ENCODE peak calls at places on chromosome 12, in four cellular contexts. One of them, this sample, is unnamed.
A peak's percentile ranks its signal among the peaks of the same experiment; 100 is the strongest.

GRCh38 chr12:120197542-120197887 is 3.0 kb upstream of the GCN1 start:
- DNase-seq in left ventricle myocardium inferior: no peak
- DNase-seq in pancreas: no peak
- DNase-seq in astrocyte: no peak
- DNase-seq in this sample: no peak

GRCh38 chr12:52293926-52294325 is 2.6 kb upstream of the KRT81 start:
- DNase-seq in left ventricle myocardium inferior: no peak
- DNase-seq in pancreas: peak; percentile 1
- DNase-seq in astrocyte: no peak
- DNase-seq in this sample: no peak

GRCh38 chr12:107242189-107242588 is 148.8 kb upstream of the CRY1 start:
- DNase-seq in left ventricle myocardium inferior: no peak
- DNase-seq in pancreas: no peak
- DNase-seq in astrocyte: peak; percentile 15
- DNase-seq in this sample: no peak

GRCh38 chr12:107990325-107990724 is 138.8 kb upstream of the WSCD2 start:
- DNase-seq in left ventricle myocardium inferior: peak; percentile 16
- DNase-seq in pancreas: peak; percentile 20
- DNase-seq in astrocyte: no peak
- DNase-seq in this sample: peak; percentile 61

GRCh38 chr12:120254809-120255208 is 10.7 kb downstream of the PXN start:
- DNase-seq in left ventricle myocardium inferior: no peak
- DNase-seq in pancreas: no peak
- DNase-seq in astrocyte: no peak
- DNase-seq in this sample: no peak

GRCh38 chr12:52086366-52086765 is 6.9 kb downstream of the SMIM41 start:
- DNase-seq in left ventricle myocardium inferior: no peak
- DNase-seq in pancreas: no peak
- DNase-seq in astrocyte: no peak
- DNase-seq in this sample: peak; percentile 69

GRCh38 chr12:54047964-54048303 is 5.7 kb upstream of the HOXC4 start:
- DNase-seq in left ventricle myocardium inferior: no peak
- DNase-seq in pancreas: no peak
- DNase-seq in astrocyte: no peak
- DNase-seq in this sample: no peak

GRCh38 chr12:5514545-5514944 is 82.6 kb downstream of the NTF3 start:
- DNase-seq in left ventricle myocardium inferior: no peak
- DNase-seq in pancreas: no peak
- DNase-seq in astrocyte: no peak
- DNase-seq in this sample: no peak

GRCh38 chr12:42483534-42483857 is 106.0 kb downstream of the PRICKLE1 start:
- DNase-seq in left ventricle myocardium inferior: peak; percentile 42
- DNase-seq in pancreas: peak; percentile 15
- DNase-seq in astrocyte: no peak
- DNase-seq in this sample: peak; percentile 26

GRCh38 chr12:77893918-77894317 is 63.2 kb downstream of the NAV3 start:
- DNase-seq in left ventricle myocardium inferior: no peak
- DNase-seq in pancreas: peak; percentile 88
- DNase-seq in astrocyte: peak; percentile 26
- DNase-seq in this sample: no peak

GRCh38 chr12:102480401-102480800 is at the start of gene IGF1:
- DNase-seq in left ventricle myocardium inferior: no peak
- DNase-seq in pancreas: no peak
- DNase-seq in astrocyte: peak; percentile 58
- DNase-seq in this sample: peak; percentile 23

GRCh38 chr12:124805876-124806668 is 57.6 kb downstream of the SCARB1 start:
- DNase-seq in left ventricle myocardium inferior: no peak
- DNase-seq in pancreas: no peak
- DNase-seq in astrocyte: no peak
- DNase-seq in this sample: no peak

GRCh38 chr12:88579941-88580871 is at the start of gene KITLG:
- DNase-seq in left ventricle myocardium inferior: peak; percentile 83
- DNase-seq in pancreas: peak; percentile 84
- DNase-seq in astrocyte: peak; percentile 76
- DNase-seq in this sample: peak; percentile 89

GRCh38 chr12:98591209-98591608 is 2.3 kb upstream of the SLC25A3 start:
- DNase-seq in left ventricle myocardium inferior: no peak
- DNase-seq in pancreas: no peak
- DNase-seq in astrocyte: no peak
- DNase-seq in this sample: no peak

DNA sequence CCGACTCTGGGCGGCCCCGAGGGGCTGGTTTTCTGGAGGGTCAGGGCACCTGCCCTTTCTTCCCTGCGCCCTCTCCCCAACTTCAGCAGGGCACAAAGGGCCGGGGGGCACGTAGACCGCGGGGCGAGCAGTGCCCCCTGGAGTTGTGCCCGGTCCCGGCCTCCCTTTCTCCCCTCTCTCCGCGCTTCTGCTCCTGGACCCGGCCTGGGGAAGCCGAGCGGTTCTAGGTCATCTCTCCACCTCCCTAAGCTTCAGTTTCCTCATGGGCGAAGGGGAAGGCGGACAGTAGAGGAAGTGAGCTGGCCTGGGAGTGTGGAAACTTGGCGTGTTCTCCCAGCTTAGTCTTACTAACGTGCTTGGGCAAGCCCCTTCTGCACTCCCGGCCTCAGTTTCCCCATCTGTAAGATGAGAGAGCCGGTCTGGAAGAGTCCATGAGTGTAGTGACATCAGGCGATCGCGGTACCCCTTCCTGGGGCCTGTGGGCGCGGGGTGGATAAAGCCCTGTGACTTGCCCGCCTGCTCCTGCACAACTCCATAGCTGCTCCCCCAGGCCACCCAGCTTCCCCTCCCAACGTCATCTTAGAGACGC is 158.6 kb upstream of the PARP11 start:
- DNase-seq in left ventricle myocardium inferior: peak; percentile 20
- DNase-seq in pancreas: peak; percentile 52
- DNase-seq in astrocyte: peak; percentile 51
- DNase-seq in this sample: no peak
- H3K4me3 ChIP-seq in left ventricle myocardium inferior: peak overlapping the region; percentile 72
- H3K4me3 ChIP-seq in pancreas: peak overlapping the region; percentile 50
- H3K4me3 ChIP-seq in astrocyte: peak overlapping the region; percentile 51
- H3K4me3 ChIP-seq in this sample: peak overlapping the region; percentile 56

GRCh38 chr12:47798481-47798948 is 21.2 kb downstream of the HDAC7 start:
- DNase-seq in left ventricle myocardium inferior: no peak
- DNase-seq in pancreas: no peak
- DNase-seq in astrocyte: no peak
- DNase-seq in this sample: no peak
- H3K4me1 ChIP-seq in left ventricle myocardium inferior: peaks cover 57% of the 10 kb centered on the region
- H3K4me1 ChIP-seq in pancreas: no peaks in the 10 kb centered on the region
- H3K4me1 ChIP-seq in astrocyte: peaks cover 3% of the 10 kb centered on the region
- H3K4me1 ChIP-seq in this sample: peaks cover 36% of the 10 kb centered on the region

DNA sequence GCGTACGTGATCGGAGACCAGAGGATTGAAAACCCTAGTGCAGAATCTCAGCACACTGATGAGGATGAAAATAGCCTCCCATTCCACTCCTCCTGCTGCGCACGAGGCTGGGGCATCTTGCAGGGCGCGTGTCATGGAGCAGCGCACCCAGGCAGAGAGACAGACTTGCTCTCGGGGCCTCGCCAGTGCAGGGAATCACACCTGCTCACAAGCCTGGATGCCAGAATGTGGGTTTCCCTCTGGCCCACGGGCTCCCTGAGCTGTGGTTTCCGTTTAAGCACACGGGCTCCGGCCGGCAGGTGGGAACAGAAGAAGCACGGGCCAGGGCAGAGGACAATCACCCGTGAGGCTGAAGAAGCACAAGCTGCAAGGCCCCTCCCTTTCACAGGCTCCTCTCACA is 2.0 kb downstream of the FGF6 start:
- DNase-seq in left ventricle myocardium inferior: no peak
- DNase-seq in pancreas: no peak
- DNase-seq in astrocyte: no peak
- DNase-seq in this sample: no peak
- H3K27me3 ChIP-seq in left ventricle myocardium inferior: peaks cover 52% of the 10 kb centered on the region
- H3K27me3 ChIP-seq in pancreas: no peaks in the 10 kb centered on the region
- H3K27me3 ChIP-seq in astrocyte: no peaks in the 10 kb centered on the region
- H3K27me3 ChIP-seq in this sample: no peaks in the 10 kb centered on the region

DNA sequence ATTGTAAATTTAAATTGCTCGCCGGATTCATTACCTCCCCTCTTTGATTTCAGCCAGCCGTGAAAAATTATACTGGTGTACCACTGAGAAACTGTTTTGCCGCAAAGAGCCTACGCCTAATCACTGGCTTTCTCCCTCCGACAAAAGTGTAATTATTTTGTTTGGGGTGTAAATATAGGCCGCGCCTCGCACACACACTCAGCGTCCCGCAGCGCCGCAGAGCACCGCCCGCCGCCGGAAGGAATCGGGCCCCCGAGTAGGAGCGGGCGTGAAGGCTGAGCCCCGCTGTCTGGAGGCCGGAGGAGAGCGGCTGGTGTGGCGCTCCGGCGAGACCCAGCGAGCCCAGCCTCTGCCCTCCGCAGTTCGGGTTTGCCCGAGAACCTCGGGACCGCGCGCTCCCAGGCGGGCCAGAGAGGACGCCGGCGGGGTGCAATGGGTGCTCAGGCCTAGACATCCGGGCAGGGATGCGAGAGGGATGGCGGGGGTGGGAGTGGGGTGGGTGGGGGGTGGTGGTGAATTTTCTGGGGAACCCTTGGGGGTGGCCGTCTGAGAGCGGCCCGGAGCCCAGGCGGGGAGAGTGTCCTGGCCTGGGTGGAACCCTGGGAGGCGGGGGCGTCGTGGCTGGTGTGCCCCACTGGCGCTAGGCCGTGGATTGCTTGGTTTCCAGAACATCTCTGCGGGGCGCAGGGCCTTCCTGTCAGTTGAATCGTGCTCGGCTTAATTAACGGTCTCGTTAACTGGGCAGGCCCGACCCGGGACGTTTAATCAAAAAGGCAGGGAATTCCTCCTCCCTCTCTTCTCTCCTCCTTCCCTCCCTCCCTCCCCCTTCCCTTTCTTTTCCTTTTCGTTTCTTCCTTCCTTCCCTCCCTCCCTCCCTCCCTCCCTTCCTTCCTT is 4.7 kb upstream of the LHX5 start:
- DNase-seq in left ventricle myocardium inferior: no peak
- DNase-seq in pancreas: no peak
- DNase-seq in astrocyte: no peak
- DNase-seq in this sample: no peak
- H3K4me3 ChIP-seq in left ventricle myocardium inferior: peak overlapping the region; percentile 42
- H3K4me3 ChIP-seq in pancreas: no peak overlapping the region
- H3K4me3 ChIP-seq in astrocyte: no peak overlapping the region
- H3K4me3 ChIP-seq in this sample: no peak overlapping the region

DNA sequence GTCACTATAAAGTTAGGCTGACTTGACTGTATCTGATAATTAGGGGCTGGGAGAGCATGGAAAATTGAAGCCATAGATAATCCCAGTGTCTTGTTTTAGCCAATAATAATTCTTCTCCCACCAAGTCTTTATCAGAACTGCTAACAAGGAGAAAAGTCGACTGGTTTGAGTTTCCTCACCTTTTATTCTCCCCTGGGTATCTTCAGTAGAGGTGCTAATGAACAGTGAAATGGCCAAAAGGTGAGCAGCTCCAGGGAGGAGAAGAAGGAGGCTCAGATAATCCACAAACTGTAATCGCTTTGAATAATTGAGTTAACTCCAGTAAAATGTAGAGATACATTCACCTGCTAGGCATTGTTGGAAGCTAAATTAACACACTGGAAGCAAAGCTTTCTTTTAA is 72.6 kb downstream of the ETV6 start:
- DNase-seq in left ventricle myocardium inferior: no peak
- DNase-seq in pancreas: no peak
- DNase-seq in astrocyte: no peak
- DNase-seq in this sample: no peak
- H3K4me1 ChIP-seq in left ventricle myocardium inferior: peaks cover 80% of the 10 kb centered on the region
- H3K4me1 ChIP-seq in pancreas: peaks cover 14% of the 10 kb centered on the region
- H3K4me1 ChIP-seq in astrocyte: peaks cover 50% of the 10 kb centered on the region
- H3K4me1 ChIP-seq in this sample: peaks cover 14% of the 10 kb centered on the region

DNA sequence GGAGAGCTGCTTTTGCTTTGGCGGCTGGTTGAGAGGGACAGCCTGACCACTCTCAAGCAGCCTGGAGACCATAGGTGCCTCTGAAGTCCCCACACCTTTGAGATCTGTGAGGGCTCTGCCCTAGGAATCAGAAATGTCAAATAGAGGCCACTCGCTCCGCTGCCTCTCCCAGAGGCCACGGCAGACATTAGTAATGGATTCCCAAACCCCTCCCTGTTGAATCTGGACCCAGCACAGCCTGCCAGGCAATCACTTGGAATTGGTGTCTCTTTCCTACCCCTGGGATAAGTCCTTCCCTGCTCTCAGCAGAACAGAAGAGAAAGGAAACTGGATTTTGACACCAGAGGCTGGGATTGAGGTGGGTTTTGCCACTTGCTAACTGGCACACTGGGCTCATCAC is 25.0 kb downstream of the MMAB start:
- DNase-seq in left ventricle myocardium inferior: no peak
- DNase-seq in pancreas: no peak
- DNase-seq in astrocyte: no peak
- DNase-seq in this sample: no peak
- H3K27me3 ChIP-seq in left ventricle myocardium inferior: peaks cover 45% of the 10 kb centered on the region
- H3K27me3 ChIP-seq in pancreas: peaks cover 3% of the 10 kb centered on the region
- H3K27me3 ChIP-seq in astrocyte: peaks cover 4% of the 10 kb centered on the region
- H3K27me3 ChIP-seq in this sample: no peaks in the 10 kb centered on the region

GRCh38 chr12:122309564-122310121 is 43.3 kb upstream of the VPS33A start:
- DNase-seq in left ventricle myocardium inferior: no peak
- DNase-seq in pancreas: no peak
- DNase-seq in astrocyte: no peak
- DNase-seq in this sample: no peak
- H3K4me3 ChIP-seq in left ventricle myocardium inferior: no peak overlapping the region
- H3K4me3 ChIP-seq in pancreas: no peak overlapping the region
- H3K4me3 ChIP-seq in astrocyte: no peak overlapping the region
- H3K4me3 ChIP-seq in this sample: no peak overlapping the region

GRCh38 chr12:64612843-64613242 is 2.5 kb downstream of the RASSF3 start:
- DNase-seq in left ventricle myocardium inferior: no peak
- DNase-seq in pancreas: no peak
- DNase-seq in astrocyte: no peak
- DNase-seq in this sample: no peak

GRCh38 chr12:64610660-64611429 is 550 bp downstream of the RASSF3 start:
- DNase-seq in left ventricle myocardium inferior: peak; percentile 72
- DNase-seq in pancreas: peak; percentile 59
- DNase-seq in astrocyte: peak; percentile 32
- DNase-seq in this sample: peak; percentile 28

GRCh38 chr12:64609543-64610091 is 678 bp upstream of the RASSF3 start:
- DNase-seq in left ventricle myocardium inferior: no peak
- DNase-seq in pancreas: no peak
- DNase-seq in astrocyte: peak; percentile 8
- DNase-seq in this sample: no peak

GRCh38 chr12:64610092-64610659 is at the start of gene RASSF3:
- DNase-seq in left ventricle myocardium inferior: peak; percentile 77
- DNase-seq in pancreas: peak; percentile 82
- DNase-seq in astrocyte: peak; percentile 56
- DNase-seq in this sample: peak; percentile 57

DNA sequence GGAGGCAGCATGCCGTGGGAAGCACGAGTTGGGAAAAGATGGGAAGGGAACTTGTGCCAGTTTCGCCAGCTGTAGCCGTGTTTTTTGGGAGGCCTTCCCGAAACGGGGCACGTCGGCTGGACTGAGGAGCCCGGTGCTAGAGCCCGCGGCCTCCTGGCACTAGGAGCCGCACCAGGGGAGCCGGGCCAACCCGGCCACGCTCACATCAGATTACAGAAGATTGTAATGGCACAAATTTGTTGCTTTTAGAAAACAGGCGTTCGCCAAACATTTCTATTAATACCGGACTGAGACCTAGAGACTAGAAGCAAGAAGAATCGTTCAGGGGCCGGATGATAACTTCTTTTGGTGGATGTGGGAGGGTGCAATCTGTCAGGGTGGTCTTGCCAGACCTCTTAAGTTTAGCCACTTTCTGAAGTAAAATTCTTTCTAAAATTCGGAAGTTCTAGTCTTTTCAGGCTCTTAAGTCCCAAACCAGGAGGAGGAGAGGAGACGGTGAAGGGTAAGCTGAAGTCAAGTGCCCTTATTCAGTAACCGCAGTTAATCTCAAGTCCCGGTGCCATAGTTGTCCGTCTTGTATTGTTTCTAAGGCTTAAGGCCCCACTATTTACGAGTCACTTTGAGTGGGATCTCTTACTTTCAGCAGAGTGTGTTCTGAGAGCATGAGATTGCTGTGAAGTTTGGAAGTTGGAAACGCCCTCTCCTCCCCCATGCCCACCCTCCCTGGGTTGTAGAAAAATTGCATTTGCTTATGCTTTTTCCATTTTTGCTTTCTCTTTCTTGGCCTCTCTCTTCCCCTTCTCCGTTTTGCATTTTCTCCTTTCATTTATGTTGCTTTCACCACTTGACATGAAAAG is 1.4 kb downstream of the RASSF3 start:
- DNase-seq in left ventricle myocardium inferior: peak; percentile 41
- DNase-seq in pancreas: peak; percentile 50
- DNase-seq in astrocyte: peak; percentile 22
- DNase-seq in this sample: peak; percentile 33
- H3K4me1 ChIP-seq in left ventricle myocardium inferior: peaks cover 68% of the 10 kb centered on the region
- H3K4me1 ChIP-seq in pancreas: no peaks in the 10 kb centered on the region
- H3K4me1 ChIP-seq in astrocyte: peaks cover 15% of the 10 kb centered on the region
- H3K4me1 ChIP-seq in this sample: peaks cover 4% of the 10 kb centered on the region

This sample was measured in testis.